ENCODE peak calls at places on chromosomes 16 and 17, in seven cellular contexts. S is mucosa of descending colon, Z is A673, A is PC-9, Y is SK-N-SH, I is cardiac muscle cell, R is IMR-90. E is an unnamed sample.
A peak's percentile ranks its signal among the peaks of the same experiment; 100 is the strongest.

GRCh38 chr16:67499159-67499558 is 15.8 kb upstream of the AGRP start:
- DNase-seq in S (no peak), Z (no peak), A (no peak), Y (no peak), I (no peak), R (peak; percentile 19), E (no peak)

GRCh38 chr17:50114849-50115357 is 15.1 kb downstream of the SAMD14 start:
- DNase-seq in S (peak; percentile 80), Z (peak; percentile 87), A (peak; percentile 56), Y (peak; percentile 79), I (peak; percentile 79), R (peak; percentile 70), E (peak; percentile 57)

GRCh38 chr16:27720731-27721547 is 171.0 kb downstream of the KATNIP start:
- DNase-seq in S (peak; percentile 12), Z (no peak), A (no peak), Y (no peak), I (no peak), R (no peak), E (no peak)

GRCh38 chr16:1639840-1640239 is 27.7 kb downstream of the CRAMP1 start:
- DNase-seq in S (no peak), Z (no peak), A (no peak), Y (no peak), I (no peak), R (no peak), E (no peak)

GRCh38 chr16:22314661-22315626 is 17.7 kb downstream of the POLR3E start:
- DNase-seq in S (no peak), Z (no peak), A (no peak), Y (no peak), I (no peak), R (no peak), E (no peak)

GRCh38 chr17:1713878-1714487 is 3.8 kb upstream of the TLCD2 start:
- DNase-seq in S (peak; percentile 65), Z (peak; percentile 71), A (no peak), Y (peak; percentile 62), I (peak; percentile 70), R (peak; percentile 32), E (peak; percentile 51)

GRCh38 chr16:397135-397661 is at the start of gene NME4:
- DNase-seq in S (no peak), Z (peak; percentile 71), A (no peak), Y (peak; percentile 86), I (peak; percentile 69), R (no peak), E (peak; percentile 69)

GRCh38 chr16:57998484-57998883 is 2.0 kb downstream of the ZNF319 start:
- DNase-seq in S (peak; percentile 35), Z (no peak), A (peak; percentile 65), Y (no peak), I (no peak), R (no peak), E (peak; percentile 6)

GRCh38 chr17:63834431-63835166 is 7.1 kb upstream of the FTSJ3 start:
- DNase-seq in S (peak; percentile 67), Z (peak; percentile 95), A (peak; percentile 63), Y (peak; percentile 87), I (peak; percentile 83), R (peak; percentile 85), E (peak; percentile 89)

GRCh38 chr17:74027539-74027938 is 175.9 kb upstream of the RPL38 start:
- DNase-seq in S (no peak), Z (no peak), A (no peak), Y (no peak), I (no peak), R (no peak), E (no peak)

GRCh38 chr16:27242868-27243590 is 25.5 kb downstream of the NSMCE1 start:
- DNase-seq in S (no peak), Z (peak; percentile 94), A (peak; percentile 86), Y (no peak), I (peak; percentile 61), R (peak; percentile 98), E (no peak)

GRCh38 chr17:57357392-57357784 is 101.1 kb downstream of the MSI2 start:
- DNase-seq in S (no peak), Z (no peak), A (peak; percentile 58), Y (no peak), I (peak; percentile 27), R (no peak), E (no peak)

GRCh38 chr17:20728181-20728580 is 148.7 kb downstream of the CDRT15L2 start:
- DNase-seq in S (no peak), Z (no peak), A (no peak), Y (no peak), I (no peak), R (no peak), E (no peak)

GRCh38 chr17:51044964-51045363 is 75.7 kb downstream of the SPAG9 start:
- DNase-seq in S (no peak), Z (no peak), A (no peak), Y (peak; percentile 25), I (no peak), R (no peak), E (no peak)

GRCh38 chr16:85750827-85751641 is at the start of gene C16orf74:
- DNase-seq in S (peak; percentile 59), Z (peak; percentile 53), A (no peak), Y (peak; percentile 90), I (peak; percentile 79), R (peak; percentile 35), E (peak; percentile 63)

GRCh38 chr16:56669005-56669839 is at the start of gene MT1H:
- DNase-seq in S (peak; percentile 77), Z (no peak), A (no peak), Y (no peak), I (no peak), R (no peak), E (no peak)

GRCh38 chr16:1379863-1380174 is 28.1 kb downstream of the GNPTG start:
- DNase-seq in S (no peak), Z (no peak), A (no peak), Y (no peak), I (no peak), R (no peak), E (no peak)

GRCh38 chr16:86994651-86995171 is 322.5 kb downstream of the C16orf95 start:
- DNase-seq in S (no peak), Z (peak; percentile 10), A (no peak), Y (no peak), I (no peak), R (peak; percentile 97), E (no peak)

GRCh38 chr17:36657763-36658490 is 56.5 kb downstream of the MRM1 start:
- DNase-seq in S (peak; percentile 54), Z (peak; percentile 3), A (no peak), Y (peak; percentile 64), I (peak; percentile 50), R (no peak), E (peak; percentile 53)

GRCh38 chr17:49698005-49698404 is 9.8 kb downstream of the SLC35B1 start:
- DNase-seq in S (no peak), Z (no peak), A (peak; percentile 19), Y (no peak), I (no peak), R (no peak), E (no peak)

GRCh38 chr17:75325348-75325747 is 36.1 kb upstream of the SLC25A19 start:
- DNase-seq in S (no peak), Z (no peak), A (no peak), Y (no peak), I (no peak), R (no peak), E (no peak)

GRCh38 chr17:73435412-73435811 is 123.6 kb upstream of the CDC42EP4 start:
- DNase-seq in S (no peak), Z (no peak), A (no peak), Y (no peak), I (no peak), R (no peak), E (no peak)

GRCh38 chr17:72151565-72152391 is 31.0 kb downstream of the SOX9 start:
- DNase-seq in S (peak; percentile 56), Z (no peak), A (peak; percentile 99), Y (peak; percentile 66), I (no peak), R (peak; percentile 72), E (peak; percentile 42)

DNA sequence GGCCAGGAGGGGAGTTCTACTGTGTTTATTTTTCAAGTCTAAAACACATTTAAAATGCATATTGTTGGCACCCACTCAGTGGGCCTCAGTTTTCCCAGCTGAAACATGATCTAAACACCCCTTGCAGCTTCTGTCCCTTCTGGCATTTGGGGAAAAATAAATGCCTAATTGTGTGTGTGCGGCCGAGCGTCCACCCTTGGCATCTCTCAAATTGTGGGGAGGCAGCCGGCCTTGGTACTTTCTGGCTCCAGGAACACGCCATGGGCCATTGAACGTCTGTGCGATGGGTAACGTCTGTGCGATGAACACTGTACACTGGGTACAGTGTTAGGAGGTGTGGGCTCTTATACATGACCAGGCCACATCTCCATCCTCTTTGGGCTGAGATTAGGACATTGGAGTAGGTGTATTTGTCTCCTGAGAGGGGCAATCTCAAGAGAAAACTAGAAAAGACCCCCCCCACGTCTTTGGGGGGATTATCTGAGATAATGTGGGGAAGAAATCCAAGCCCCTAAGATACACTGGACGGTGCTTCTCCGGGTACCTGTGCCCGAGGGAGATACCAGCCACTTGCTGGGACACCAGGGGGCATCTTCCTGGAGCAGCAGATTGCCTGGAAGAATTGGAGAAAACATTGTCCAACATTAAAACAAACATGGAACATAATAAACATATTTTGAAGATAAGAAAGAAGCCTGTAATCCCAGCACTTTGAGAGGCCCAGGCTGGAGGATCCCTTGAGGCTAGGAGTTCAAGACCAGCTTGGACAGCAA is 54.9 kb downstream of the RAB11FIP4 start:
- DNase-seq in S (no peak), Z (no peak), A (no peak), Y (no peak), I (no peak), R (no peak), E (no peak)
- TF ChIP-seq CTCF in S (no peak), Z (no peak), A (peak; percentile 23), Y (peak; percentile 25), I (no peak), R (peak; percentile 17), E (no peak)

DNA sequence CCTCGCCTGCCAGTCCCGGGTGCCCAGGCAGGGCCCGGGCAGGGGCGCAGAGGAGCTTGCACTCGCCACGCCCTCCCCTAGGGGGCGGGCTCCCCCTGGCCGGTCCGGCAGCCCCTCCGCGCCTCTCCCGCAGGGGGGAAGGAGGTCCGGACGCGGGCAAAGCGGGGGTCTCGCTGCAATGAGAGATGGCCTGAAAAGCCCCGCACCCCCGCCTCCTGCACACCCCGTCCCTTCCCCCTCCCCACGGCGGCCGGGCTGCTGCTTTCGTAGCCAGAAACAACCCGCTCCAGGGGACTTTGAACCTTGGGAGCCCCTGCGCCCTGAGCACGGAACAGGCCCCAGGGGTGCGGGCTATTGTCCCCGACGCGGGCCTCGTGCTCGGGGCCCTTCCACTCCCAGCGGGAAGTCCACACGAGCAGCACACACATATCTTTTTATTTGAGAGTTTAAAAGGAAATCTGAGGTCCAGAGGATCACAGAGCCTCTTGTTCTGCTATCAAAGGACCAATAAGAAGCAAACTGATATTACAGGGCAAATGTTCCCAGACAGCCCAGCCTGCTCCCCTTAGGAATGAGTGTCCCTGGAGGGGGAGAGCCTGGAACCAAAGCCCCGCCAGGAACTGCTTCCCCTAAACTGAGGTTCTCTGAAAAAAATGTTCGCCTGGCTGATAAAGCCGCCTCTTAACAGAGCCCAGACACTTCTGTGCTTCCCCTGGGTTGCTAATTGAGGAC is 5.8 kb upstream of the CBX4 start:
- DNase-seq in S (peak; percentile 67), Z (peak; percentile 60), A (no peak), Y (peak; percentile 98), I (peak; percentile 73), R (no peak), E (peak; percentile 71)
- H3K4me3 ChIP-seq in S (no peak overlapping the region), Z (no peak overlapping the region), A (no peak overlapping the region), Y (peak overlapping the region; percentile 15), I (peak overlapping the region; percentile 34), R (no peak overlapping the region), E (peak overlapping the region; percentile 10)

GRCh38 chr16:3854740-3855139 is 25.8 kb downstream of the CREBBP start:
- DNase-seq in S (no peak), Z (no peak), A (no peak), Y (no peak), I (no peak), R (no peak), E (no peak)
- H3K4me1 ChIP-seq in S (no peaks in the 10 kb centered on the region), Z (peaks cover 24% of the 10 kb centered on the region), A (no peaks in the 10 kb centered on the region), Y (peaks cover 11% of the 10 kb centered on the region), I (peaks cover 36% of the 10 kb centered on the region), R (peaks cover 26% of the 10 kb centered on the region), E (peaks cover 3% of the 10 kb centered on the region)

GRCh38 chr16:89491238-89491869 is 993 bp upstream of the ANKRD11 start:
- DNase-seq in S (no peak), Z (no peak), A (peak; percentile 34), Y (peak; percentile 46), I (no peak), R (no peak), E (no peak)
- TF ChIP-seq CTCF in S (no peak), Z (no peak), A (peak; percentile 30), Y (peak; percentile 33), I (peak; percentile 12), R (no peak), E (no peak)

E was measured in BE2C.